ENCODE peak calls at places on chromosomes 2 and 18, in ten cellular contexts. F is gastrocnemius medialis, Z is GM12892, L is GM12891, I is transverse colon, A is heart left ventricle, H is uterus, W is body of pancreas, P is A549, E is right lobe of liver. C is an unnamed sample.

GRCh38 chr2:179837408-179837807 is 24.0 kb downstream of the ZNF385B start:
- DNase-seq in W (no peak), H (no peak), L (no peak), I (no peak), A (no peak), F (no peak), Z (no peak), E (no peak), P (no peak), C (no peak)

GRCh38 chr18:54766631-54767030 is 61.6 kb upstream of the RAB27B start:
- DNase-seq in P (no peak), W (no peak), Z (no peak), I (no peak), F (no peak), E (no peak), H (no peak), L (no peak), A (no peak), C (no peak)

GRCh38 chr18:22167471-22168151 is 1.8 kb upstream of the GATA6 start:
- DNase-seq in P (peak), Z (no peak), I (peak), H (peak), A (no peak), L (no peak), E (peak), F (no peak), W (peak), C (no peak)

GRCh38 chr18:67864677-67865340 is 348.3 kb upstream of the DSEL start:
- DNase-seq in E (no peak), I (no peak), A (no peak), W (no peak), F (no peak), P (no peak), H (no peak), L (no peak), Z (no peak), C (no peak)

GRCh38 chr2:27249891-27250651 is 12.8 kb downstream of the SLC30A3 start:
- DNase-seq in W (peak), E (peak), H (no peak), Z (peak), A (peak), F (no peak), L (peak), I (peak), P (peak), C (no peak)

GRCh38 chr2:127164761-127165538 is 55.1 kb downstream of the CYP27C1 start:
- DNase-seq in I (no peak), H (no peak), W (no peak), E (no peak), L (no peak), Z (no peak), P (no peak), F (no peak), A (no peak), C (no peak)

GRCh38 chr2:112138143-112139032 is at the start of gene FBLN7:
- DNase-seq in A (peak), E (peak), P (no peak), I (no peak), Z (no peak), H (no peak), F (no peak), L (no peak), W (no peak), C (no peak)

GRCh38 chr2:68516051-68516771 is 48.8 kb downstream of the APLF start:
- DNase-seq in P (no peak), E (no peak), F (no peak), Z (no peak), A (no peak), I (no peak), H (no peak), L (no peak), W (no peak), C (no peak)

GRCh38 chr2:227153307-227153706 is 10.7 kb downstream of the COL4A4 start:
- DNase-seq in Z (no peak), P (peak), H (no peak), A (no peak), F (no peak), E (no peak), L (no peak), I (no peak), W (no peak), C (no peak)

GRCh38 chr2:213152888-213153287 is 1.5 kb upstream of the IKZF2 start:
- DNase-seq in Z (no peak), W (no peak), H (no peak), I (no peak), E (no peak), P (no peak), L (no peak), F (no peak), A (no peak), C (no peak)

GRCh38 chr2:101251844-101252407 is 760 bp upstream of the CNOT11 start:
- DNase-seq in W (peak), E (no peak), F (no peak), P (peak), I (peak), H (no peak), L (no peak), A (no peak), Z (no peak), C (no peak)

GRCh38 chr2:39256040-39256439 is 12.3 kb upstream of the CDKL4 start:
- DNase-seq in F (no peak), W (no peak), E (no peak), H (no peak), A (no peak), I (no peak), L (no peak), Z (no peak), P (no peak), C (no peak)

GRCh38 chr2:192940767-192941166 is 746.0 kb upstream of the TMEFF2 start:
- DNase-seq in H (no peak), E (no peak), P (no peak), Z (no peak), F (no peak), I (no peak), W (no peak), A (no peak), L (no peak), C (no peak)

GRCh38 chr18:58527116-58528010 is 101.5 kb downstream of the ALPK2 start:
- DNase-seq in F (no peak), A (no peak), E (no peak), L (no peak), P (peak), Z (no peak), H (no peak), W (no peak), I (no peak), C (no peak)

GRCh38 chr2:168565112-168565511 is 109.0 kb downstream of the CERS6 start:
- DNase-seq in W (no peak), Z (no peak), I (no peak), L (no peak), A (no peak), E (no peak), H (no peak), P (peak), F (no peak), C (peak)

GRCh38 chr18:49486617-49486958 is 446 bp downstream of the C18orf32 start:
- DNase-seq in P (no peak), Z (no peak), E (no peak), A (no peak), L (no peak), W (no peak), I (no peak), F (no peak), H (no peak), C (no peak)

DNA sequence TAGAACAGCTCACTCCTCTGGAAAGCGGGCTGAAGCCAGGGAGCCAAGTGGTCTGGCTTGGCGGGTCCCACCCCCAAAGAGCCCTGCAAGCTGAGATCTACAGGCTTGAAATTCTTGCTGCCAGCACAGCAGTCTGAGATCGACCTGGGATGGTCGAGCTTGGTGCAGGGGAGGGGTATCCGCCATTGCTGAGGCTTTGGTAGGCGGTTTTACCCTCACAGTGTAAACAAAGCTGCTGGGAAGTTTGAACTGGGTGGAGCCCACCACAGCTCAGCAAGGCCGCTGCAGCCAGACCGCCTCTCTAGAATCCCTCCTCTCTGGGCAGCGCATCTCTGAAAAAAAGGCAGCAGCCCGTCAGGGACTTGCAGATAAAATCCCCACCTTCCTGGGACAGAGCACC is 12.6 kb upstream of the FLACC1 start:
- DNase-seq in I (no peak), W (no peak), L (no peak), H (no peak), Z (no peak), E (no peak), F (no peak), P (no peak), A (no peak), C (no peak)
- TF ChIP-seq POLR2A in I (no peak), W (no peak), L (no peak), H (no peak), Z (no peak), E (no peak), F (no peak), P (no peak), A (no peak), C (no peak)

GRCh38 chr18:63936156-63936931 is 12.8 kb upstream of the HMSD start:
- DNase-seq in P (peak), I (peak), W (peak), Z (peak), F (peak), H (peak), L (peak), E (peak), A (peak), C (peak)
- TF ChIP-seq POLR2A in P (no peak), I (no peak), W (no peak), Z (peak), F (no peak), H (no peak), L (peak), E (no peak), A (no peak), C (no peak)

GRCh38 chr2:30232027-30232800 is 880 bp downstream of the LBH start:
- DNase-seq in W (peak), E (no peak), Z (peak), P (peak), H (peak), L (peak), I (peak), A (peak), F (no peak), C (no peak)
- TF ChIP-seq POLR2A in W (peak), E (no peak), Z (no peak), P (peak), H (peak), L (no peak), I (peak), A (no peak), F (no peak), C (no peak)

GRCh38 chr2:43134571-43134889 is 91.9 kb downstream of the ZFP36L2 start:
- DNase-seq in H (no peak), L (no peak), W (no peak), F (no peak), E (no peak), Z (no peak), P (no peak), I (no peak), A (no peak), C (no peak)

GRCh38 chr2:43135583-43135982 is 90.8 kb downstream of the ZFP36L2 start:
- DNase-seq in I (no peak), P (no peak), E (no peak), Z (no peak), F (no peak), A (no peak), W (no peak), H (no peak), L (no peak), C (no peak)

GRCh38 chr2:43138441-43138840 is 88.0 kb downstream of the ZFP36L2 start:
- DNase-seq in L (no peak), H (no peak), Z (no peak), E (no peak), A (no peak), P (no peak), I (no peak), W (no peak), F (no peak), C (no peak)

GRCh38 chr2:43136011-43136799 is 90.2 kb downstream of the ZFP36L2 start:
- DNase-seq in H (no peak), I (no peak), W (no peak), F (no peak), A (no peak), E (no peak), L (no peak), Z (no peak), P (no peak), C (no peak)

DNA sequence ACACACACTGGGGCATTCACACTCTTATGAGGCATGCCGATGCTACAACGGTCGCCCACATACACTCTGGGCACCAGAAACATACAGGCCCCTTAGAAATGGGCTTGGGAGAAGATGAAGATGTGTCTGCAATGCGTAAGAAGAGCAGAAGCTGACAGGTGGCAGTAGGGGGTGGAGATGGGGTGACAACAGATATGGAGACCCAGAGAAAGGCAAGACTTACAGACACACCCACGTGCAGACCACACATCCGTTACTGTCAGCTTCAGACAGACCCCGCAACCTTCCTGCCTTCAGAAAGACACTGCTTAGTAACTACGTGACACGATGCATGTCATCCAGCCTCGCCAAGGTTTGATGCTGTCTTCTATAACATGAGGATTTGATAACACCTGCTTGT is 89.5 kb downstream of the ZFP36L2 start:
- DNase-seq in H (no peak), L (no peak), P (no peak), E (no peak), W (no peak), A (no peak), I (no peak), F (no peak), Z (no peak), C (no peak)
- TF ChIP-seq POLR2A in H (no peak), L (no peak), P (no peak), E (no peak), W (no peak), A (no peak), I (peak), F (no peak), Z (no peak), C (no peak)

DNA sequence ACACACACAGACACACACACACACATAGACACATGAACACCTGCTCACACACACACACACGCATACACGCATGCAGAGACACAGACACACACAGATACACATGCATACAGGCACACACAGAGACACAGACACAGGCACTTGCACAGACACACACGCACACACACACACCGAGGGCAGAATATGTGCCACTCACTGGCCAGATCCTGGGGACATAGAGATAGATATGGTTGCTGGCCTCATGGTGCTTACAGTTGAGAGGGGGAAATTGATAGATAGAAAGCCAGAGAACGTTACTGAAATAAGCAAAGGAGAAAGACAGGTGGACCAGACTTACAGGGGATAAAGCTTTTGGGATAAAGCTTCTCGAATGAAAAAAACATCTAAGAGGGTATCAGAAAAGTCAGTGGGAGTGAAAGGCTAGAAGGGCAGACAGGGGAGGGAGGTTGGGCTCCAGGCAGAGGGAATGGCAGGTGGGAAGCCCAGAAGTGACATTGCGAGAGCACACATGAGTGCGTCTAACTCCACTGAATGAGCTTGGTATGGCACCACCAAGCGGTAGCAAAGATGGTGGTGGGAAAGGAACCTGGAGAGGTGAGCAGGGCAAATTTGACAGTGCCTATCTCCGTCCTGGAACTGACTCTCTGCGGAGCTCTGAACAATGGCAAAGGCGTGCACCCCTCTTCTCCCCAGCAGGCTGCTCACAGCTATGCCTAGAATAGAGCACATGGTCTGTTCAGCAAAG is 390.1 kb upstream of the TRIB2 start:
- DNase-seq in E (no peak), L (no peak), A (no peak), F (no peak), Z (no peak), W (peak), I (no peak), P (no peak), H (no peak), C (no peak)
- TF ChIP-seq POLR2A in E (no peak), L (no peak), A (no peak), F (no peak), Z (no peak), W (no peak), I (no peak), P (no peak), H (no peak), C (no peak)

GRCh38 chr2:171513719-171514160 is 8.5 kb upstream of the CYBRD1 start:
- DNase-seq in I (no peak), W (no peak), Z (no peak), E (no peak), P (no peak), F (no peak), L (no peak), A (no peak), H (no peak), C (no peak)
- TF ChIP-seq POLR2A in I (no peak), W (no peak), Z (no peak), E (no peak), P (no peak), F (no peak), L (no peak), A (no peak), H (no peak), C (no peak)

GRCh38 chr2:201319511-201319910 is 37.6 kb downstream of the FLACC1 start:
- DNase-seq in A (no peak), L (no peak), E (no peak), P (no peak), W (no peak), F (no peak), I (no peak), Z (no peak), H (no peak), C (no peak)
- TF ChIP-seq POLR2A in A (no peak), L (no peak), E (no peak), P (no peak), W (no peak), F (no peak), I (no peak), Z (no peak), H (no peak), C (no peak)

GRCh38 chr2:157625311-157625710 is 3.4 kb downstream of the ACVR1C start:
- DNase-seq in W (no peak), Z (no peak), L (no peak), F (no peak), P (no peak), E (no peak), A (no peak), H (no peak), I (no peak), C (no peak)

GRCh38 chr2:157628282-157628531 is 457 bp downstream of the ACVR1C start:
- DNase-seq in E (no peak), A (no peak), Z (no peak), P (no peak), L (no peak), H (no peak), F (no peak), I (peak), W (no peak), C (no peak)

GRCh38 chr2:157627594-157628281 is 926 bp downstream of the ACVR1C start:
- DNase-seq in H (no peak), I (peak), W (peak), F (no peak), Z (no peak), A (peak), L (no peak), P (no peak), E (peak), C (no peak)

GRCh38 chr2:157628532-157629415 is at the start of gene ACVR1C:
- DNase-seq in A (peak), Z (peak), F (peak), L (peak), W (peak), H (peak), P (peak), E (peak), I (peak), C (peak)
- TF ChIP-seq POLR2A in A (no peak), Z (no peak), F (no peak), L (no peak), W (peak), H (no peak), P (no peak), E (peak), I (peak), C (no peak)

DNA sequence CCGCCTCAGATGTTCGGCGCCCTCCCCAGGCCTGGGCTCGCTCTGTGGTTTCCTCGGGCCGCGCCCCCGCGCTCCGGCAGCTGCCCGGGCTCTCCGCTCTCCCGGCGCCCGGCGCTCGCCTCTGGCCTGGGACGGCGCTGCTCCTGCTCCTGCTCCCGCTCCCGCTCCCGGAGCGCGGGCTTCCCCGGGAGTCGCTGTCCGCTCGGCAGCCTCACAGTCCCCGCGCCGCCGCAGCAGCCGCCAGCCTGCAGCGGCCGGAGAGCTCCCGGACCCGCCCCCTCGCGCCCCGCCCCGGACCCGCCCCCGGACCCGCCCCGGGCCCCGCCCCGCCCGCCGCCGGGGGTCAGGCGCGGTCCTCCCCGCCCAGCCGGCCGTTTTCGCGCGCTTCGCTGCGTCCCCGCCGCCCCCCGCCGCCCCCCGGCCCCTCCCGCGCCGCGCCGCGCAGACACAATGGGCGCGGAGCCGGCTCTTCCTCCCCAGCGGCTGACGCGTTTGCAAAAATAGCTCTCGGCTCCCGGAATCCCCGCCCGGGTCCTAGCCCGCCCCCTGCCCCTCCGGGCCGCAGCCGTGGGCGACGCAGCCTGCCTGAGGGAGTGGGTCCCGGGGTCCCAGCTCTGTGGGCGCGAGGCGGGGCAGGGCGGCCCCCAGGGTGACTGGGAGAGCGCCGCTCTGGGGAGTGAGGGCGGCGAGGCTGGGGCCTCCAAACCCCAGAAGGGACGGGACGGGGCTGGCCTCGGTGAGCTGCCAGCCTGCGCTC is at the start of gene ARL4C:
- DNase-seq in Z (peak), A (peak), W (peak), P (peak), F (peak), H (peak), E (peak), L (peak), I (peak), C (peak)
- TF ChIP-seq POLR2A in Z (no peak), A (no peak), W (peak), P (peak), F (no peak), H (peak), E (peak), L (no peak), I (peak), C (peak)

GRCh38 chr2:210617732-210618330 is 61.4 kb downstream of the CPS1 start:
- DNase-seq in Z (no peak), E (no peak), W (peak), A (no peak), H (no peak), L (no peak), I (no peak), F (no peak), P (peak), C (peak)

GRCh38 chr2:210611466-210611865 is 55.1 kb downstream of the CPS1 start:
- DNase-seq in L (no peak), P (no peak), F (no peak), Z (no peak), W (no peak), A (no peak), I (no peak), E (no peak), H (no peak), C (no peak)

GRCh38 chr2:210620456-210620855 is 64.1 kb downstream of the CPS1 start:
- DNase-seq in F (no peak), Z (no peak), L (no peak), I (no peak), W (no peak), P (no peak), H (no peak), A (no peak), E (peak), C (no peak)

GRCh38 chr2:210617318-210617717 is 60.9 kb downstream of the CPS1 start:
- DNase-seq in Z (no peak), A (no peak), E (no peak), L (no peak), W (no peak), I (no peak), P (no peak), F (no peak), H (no peak), C (no peak)

DNA sequence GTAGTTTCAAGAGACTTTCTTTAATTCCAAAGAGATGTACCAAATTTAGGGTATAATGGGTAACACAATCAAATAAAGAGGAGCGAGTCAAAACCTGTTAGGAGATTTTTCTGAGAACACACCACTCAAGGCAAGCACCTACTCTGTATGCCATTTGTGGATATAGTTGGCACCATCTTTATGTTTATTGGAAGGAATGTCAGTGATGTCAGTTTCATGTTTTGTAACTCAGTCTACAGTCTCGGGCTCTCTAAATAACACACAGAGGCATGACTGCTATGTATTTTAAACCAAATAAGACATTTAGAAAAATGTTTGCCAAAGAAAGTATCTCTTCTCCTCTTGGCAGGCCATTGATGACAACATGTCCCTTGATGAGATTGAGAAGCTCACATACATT is 59.7 kb downstream of the CPS1 start:
- DNase-seq in W (no peak), I (no peak), A (no peak), F (no peak), E (no peak), Z (no peak), L (no peak), H (no peak), P (no peak), C (no peak)
- TF ChIP-seq POLR2A in W (no peak), I (no peak), A (no peak), F (no peak), E (peak), Z (no peak), L (no peak), H (no peak), P (no peak), C (no peak)